ENCODE peak calls at places on chromosomes 12 and 14, in six cellular contexts. J is right atrium auricular region, Q is NCI-H2081 treated with DMSO at 0.1 percent for 48 hours, B is iris pigment epithelial cell, Y is EH, F is endothelial cell. N is an unnamed sample.

GRCh38 chr12:120470150-120470817 is 736 bp upstream of the SRSF9 start:
- DNase-seq in Q (no peak), J (no peak), F (no peak), Y (peak), B (no peak), N (peak)

GRCh38 chr12:12270226-12270625 is 3.4 kb upstream of the LRP6 start:
- DNase-seq in B (no peak), Q (no peak), Y (no peak), J (no peak), F (no peak), N (no peak)

GRCh38 chr12:29990971-29991370 is 207.2 kb upstream of the TMTC1 start:
- DNase-seq in Y (peak), Q (no peak), B (no peak), J (no peak), F (no peak), N (no peak)

GRCh38 chr12:52495385-52495784 is 2.3 kb upstream of the KRT6A start:
- DNase-seq in F (no peak), B (peak), Q (no peak), Y (peak), J (no peak), N (peak)

GRCh38 chr12:12859690-12860089 is 31.7 kb upstream of the GPRC5A start:
- DNase-seq in J (no peak), Y (peak), F (no peak), B (peak), Q (no peak), N (no peak)

GRCh38 chr12:3202734-3203446 is 125.7 kb downstream of the TSPAN9 start:
- DNase-seq in Q (no peak), F (peak), Y (peak), J (peak), B (no peak), N (peak)

GRCh38 chr12:25828188-25828587 is 130.3 kb upstream of the RASSF8 start:
- DNase-seq in B (no peak), F (no peak), Q (no peak), J (no peak), Y (no peak), N (no peak)

GRCh38 chr12:109377139-109377685 is 29.5 kb downstream of the MYO1H start:
- DNase-seq in Y (no peak), Q (no peak), F (no peak), B (no peak), J (no peak), N (peak)

GRCh38 chr14:61388976-61389576 is 67.7 kb downstream of the PRKCH start:
- DNase-seq in Y (no peak), F (no peak), Q (no peak), B (peak), J (no peak), N (no peak)

GRCh38 chr14:94539181-94539580 is 22.1 kb upstream of the SERPINA4 start:
- DNase-seq in Q (no peak), B (no peak), F (no peak), J (peak), Y (no peak), N (no peak)

GRCh38 chr14:97266653-97267052 is 469.5 kb downstream of the VRK1 start:
- DNase-seq in B (peak), Q (no peak), F (no peak), J (no peak), Y (no peak), N (no peak)

GRCh38 chr12:89928467-89928866 is 219.8 kb upstream of the ATP2B1 start:
- DNase-seq in J (no peak), Q (no peak), B (no peak), F (no peak), Y (no peak), N (no peak)

GRCh38 chr12:66188584-66189475 is at the start of gene IRAK3:
- DNase-seq in J (peak), F (peak), Q (no peak), B (peak), Y (peak), N (no peak)

GRCh38 chr14:53472306-53472705 is 319.2 kb upstream of the DDHD1 start:
- DNase-seq in B (no peak), F (no peak), Y (no peak), J (no peak), Q (no peak), N (no peak)

GRCh38 chr14:67510836-67511235 is 22.3 kb upstream of the PLEKHH1 start:
- DNase-seq in Q (no peak), Y (peak), F (no peak), J (no peak), B (peak), N (no peak)

GRCh38 chr14:95119336-95119735 is 38.0 kb downstream of the DICER1 start:
- DNase-seq in Y (no peak), Q (no peak), J (no peak), F (no peak), B (no peak), N (no peak)

GRCh38 chr12:106078358-106079025 is 60.3 kb downstream of the NUAK1 start:
- DNase-seq in Y (peak), J (no peak), B (peak), Q (no peak), F (no peak), N (no peak)

GRCh38 chr12:44696542-44696941 is 179.6 kb downstream of the NELL2 start:
- DNase-seq in B (peak), Y (no peak), Q (no peak), F (no peak), J (no peak), N (no peak)

GRCh38 chr14:60094306-60094897 is 2.7 kb downstream of the PCNX4 start:
- DNase-seq in Q (no peak), B (peak), Y (peak), J (no peak), F (peak), N (no peak)

GRCh38 chr14:92362781-92363235 is 39.8 kb downstream of the SLC24A4 start:
- DNase-seq in Y (peak), Q (no peak), F (no peak), J (peak), B (peak), N (peak)

GRCh38 chr12:106901276-106901675 is 54.4 kb upstream of the TMEM263 start:
- DNase-seq in J (no peak), F (no peak), Q (no peak), Y (peak), B (peak), N (no peak)

GRCh38 chr12:77204055-77204454 is 138.7 kb upstream of the E2F7 start:
- DNase-seq in J (no peak), B (no peak), Q (no peak), F (no peak), Y (peak), N (peak)

GRCh38 chr12:20548592-20548991 is 146.5 kb upstream of the SLCO1C1 start:
- DNase-seq in J (no peak), Q (no peak), F (no peak), Y (no peak), B (no peak), N (no peak)

GRCh38 chr12:52157566-52158150 is 34.2 kb downstream of the KRT80 start:
- DNase-seq in Q (no peak), B (no peak), J (no peak), F (no peak), Y (no peak), N (no peak)

GRCh38 chr12:47249719-47250506 is 170.2 kb upstream of the AMIGO2 start:
- DNase-seq in B (no peak), Y (no peak), F (no peak), Q (no peak), J (no peak), N (no peak)

GRCh38 chr12:49887091-49887490 is 16.6 kb downstream of the FAIM2 start:
- DNase-seq in J (no peak), F (no peak), Q (no peak), Y (no peak), B (no peak), N (no peak)

GRCh38 chr14:26820101-26820500 is 222.3 kb upstream of the NOVA1 start:
- DNase-seq in B (peak), J (no peak), F (no peak), Q (peak), Y (no peak), N (no peak)

GRCh38 chr14:91390165-91390778 is 27.3 kb downstream of the CCDC88C start:
- DNase-seq in B (no peak), Q (no peak), Y (no peak), J (no peak), F (no peak), N (no peak)

GRCh38 chr12:129696405-129696804 is 207.4 kb downstream of the TMEM132D start:
- DNase-seq in F (no peak), J (no peak), B (no peak), Q (no peak), Y (no peak), N (no peak)

GRCh38 chr12:93682846-93683261 is 5.7 kb downstream of the CRADD start:
- DNase-seq in F (no peak), B (no peak), Y (no peak), Q (no peak), J (no peak), N (no peak)

GRCh38 chr12:30877110-30877875 is 49.3 kb upstream of the TSPAN11 start:
- DNase-seq in Y (no peak), J (no peak), F (no peak), B (no peak), Q (no peak), N (no peak)

GRCh38 chr14:71358209-71358931 is 451.1 kb downstream of the PCNX1 start:
- DNase-seq in J (no peak), Q (no peak), F (no peak), B (peak), Y (no peak), N (no peak)

GRCh38 chr12:122845865-122846621 is 10.8 kb downstream of the HIP1R start:
- DNase-seq in Y (no peak), F (no peak), B (no peak), Q (no peak), J (no peak), N (no peak)

GRCh38 chr14:103382375-103382774 is 2.8 kb upstream of the MARK3 start:
- DNase-seq in Q (no peak), Y (peak), J (no peak), B (peak), F (no peak), N (no peak)

GRCh38 chr14:49549881-49550280 is 36.3 kb downstream of the RPS29 start:
- DNase-seq in B (peak), Y (peak), F (no peak), Q (no peak), J (no peak), N (no peak)

GRCh38 chr12:55771736-55772135 is 28.8 kb downstream of the GDF11 start:
- DNase-seq in B (no peak), Q (no peak), F (no peak), Y (no peak), J (no peak), N (no peak)

GRCh38 chr12:105754313-105754712 is 384.4 kb downstream of the NUAK1 start:
- DNase-seq in F (no peak), J (no peak), Y (no peak), B (no peak), Q (no peak), N (no peak)

N was measured in T47D.